ENCODE peak calls at places on chromosomes 16 and 17, in six cellular contexts. One of them, this sample, is unnamed.

GRCh38 chr16:1287982-1288670 is 21.3 kb upstream of the UBE2I start:
- DNase-seq in AG20443: peak; percentile 76
- DNase-seq in AG04450: no peak
- DNase-seq in caudate nucleus: no peak
- DNase-seq in mucosa of descending colon: no peak
- DNase-seq in GM20000: no peak
- DNase-seq in this sample: peak; percentile 58

GRCh38 chr16:84700518-84701277 is 898 bp downstream of the USP10 start:
- DNase-seq in AG20443: peak; percentile 21
- DNase-seq in AG04450: no peak
- DNase-seq in caudate nucleus: no peak
- DNase-seq in mucosa of descending colon: peak; percentile 58
- DNase-seq in GM20000: peak; percentile 46
- DNase-seq in this sample: peak; percentile 21

GRCh38 chr16:1057252-1057932 is 15.2 kb upstream of the SSTR5 start:
- DNase-seq in AG20443: peak; percentile 82
- DNase-seq in AG04450: no peak
- DNase-seq in caudate nucleus: no peak
- DNase-seq in mucosa of descending colon: peak; percentile 63
- DNase-seq in GM20000: peak; percentile 83
- DNase-seq in this sample: peak; percentile 81

GRCh38 chr16:24538756-24539294 is 541 bp upstream of the RBBP6 start:
- DNase-seq in AG20443: no peak
- DNase-seq in AG04450: no peak
- DNase-seq in caudate nucleus: no peak
- DNase-seq in mucosa of descending colon: no peak
- DNase-seq in GM20000: no peak
- DNase-seq in this sample: no peak

GRCh38 chr17:46853896-46854444 is 2.6 kb downstream of the WNT9B start:
- DNase-seq in AG20443: peak; percentile 79
- DNase-seq in AG04450: no peak
- DNase-seq in caudate nucleus: no peak
- DNase-seq in mucosa of descending colon: no peak
- DNase-seq in GM20000: no peak
- DNase-seq in this sample: no peak

GRCh38 chr16:73071131-73071940 is 23.4 kb upstream of the ZFHX3 start:
- DNase-seq in AG20443: peak; percentile 34
- DNase-seq in AG04450: no peak
- DNase-seq in caudate nucleus: no peak
- DNase-seq in mucosa of descending colon: peak; percentile 75
- DNase-seq in GM20000: no peak
- DNase-seq in this sample: no peak

GRCh38 chr16:85421338-85422123 is 191.6 kb upstream of the GSE1 start:
- DNase-seq in AG20443: no peak
- DNase-seq in AG04450: no peak
- DNase-seq in caudate nucleus: no peak
- DNase-seq in mucosa of descending colon: peak; percentile 19
- DNase-seq in GM20000: no peak
- DNase-seq in this sample: no peak

GRCh38 chr16:87924937-87925670 is 11.2 kb downstream of the CA5A start:
- DNase-seq in AG20443: no peak
- DNase-seq in AG04450: no peak
- DNase-seq in caudate nucleus: no peak
- DNase-seq in mucosa of descending colon: no peak
- DNase-seq in GM20000: no peak
- DNase-seq in this sample: no peak

GRCh38 chr17:33012522-33013033 is 20.9 kb downstream of the SPACA3 start:
- DNase-seq in AG20443: peak; percentile 87
- DNase-seq in AG04450: peak; percentile 90
- DNase-seq in caudate nucleus: no peak
- DNase-seq in mucosa of descending colon: no peak
- DNase-seq in GM20000: no peak
- DNase-seq in this sample: peak; percentile 92

GRCh38 chr17:43976956-43977837 is 23.5 kb upstream of the PYY start:
- DNase-seq in AG20443: no peak
- DNase-seq in AG04450: no peak
- DNase-seq in caudate nucleus: no peak
- DNase-seq in mucosa of descending colon: no peak
- DNase-seq in GM20000: no peak
- DNase-seq in this sample: no peak

GRCh38 chr17:27294689-27295630 is 1.0 kb downstream of the WSB1 start:
- DNase-seq in AG20443: peak; percentile 76
- DNase-seq in AG04450: no peak
- DNase-seq in caudate nucleus: no peak
- DNase-seq in mucosa of descending colon: peak; percentile 86
- DNase-seq in GM20000: peak; percentile 67
- DNase-seq in this sample: peak; percentile 69

GRCh38 chr17:80671039-80671822 is 126.6 kb downstream of the RPTOR start:
- DNase-seq in AG20443: no peak
- DNase-seq in AG04450: no peak
- DNase-seq in caudate nucleus: no peak
- DNase-seq in mucosa of descending colon: no peak
- DNase-seq in GM20000: no peak
- DNase-seq in this sample: no peak

GRCh38 chr17:38600416-38600815 is 5.3 kb downstream of the SRCIN1 start:
- DNase-seq in AG20443: no peak
- DNase-seq in AG04450: no peak
- DNase-seq in caudate nucleus: no peak
- DNase-seq in mucosa of descending colon: no peak
- DNase-seq in GM20000: no peak
- DNase-seq in this sample: no peak